ENCODE peak calls at places on chromosomes 3 and 15, in four cellular contexts. S, V, A and L are unnamed samples.

GRCh38 chr3:65778966-65779365 is 259.8 kb downstream of the MAGI1 start:
- DNase-seq in S (no peak), V (no peak), A (no peak), L (no peak)

GRCh38 chr3:33942483-33943150 is 144.2 kb downstream of the PDCD6IP start:
- DNase-seq in S (no peak), V (no peak), A (no peak), L (no peak)

GRCh38 chr3:51712963-51713362 is 6.1 kb downstream of the GRM2 start:
- DNase-seq in S (no peak), V (no peak), A (no peak), L (no peak)

GRCh38 chr15:29681486-29681845 is 140.8 kb downstream of the TJP1 start:
- DNase-seq in S (no peak), V (no peak), A (no peak), L (no peak)

GRCh38 chr15:31228980-31229826 is 97.4 kb upstream of the KLF13 start:
- DNase-seq in S (peak), V (peak), A (no peak), L (no peak)

GRCh38 chr15:100601158-100601557 is 826 bp downstream of the LINS1 start:
- DNase-seq in S (no peak), V (no peak), A (no peak), L (no peak)

GRCh38 chr3:149832086-149832485 is 19.1 kb downstream of the RNF13 start:
- DNase-seq in S (no peak), V (no peak), A (no peak), L (no peak)

GRCh38 chr3:67296039-67296892 is 298.2 kb downstream of the KBTBD8 start:
- DNase-seq in S (no peak), V (peak), A (peak), L (no peak)

GRCh38 chr15:83285979-83286553 is 1.6 kb upstream of the BNC1 start:
- DNase-seq in S (no peak), V (no peak), A (no peak), L (no peak)

GRCh38 chr3:147797095-147797494 is 387.9 kb downstream of the ZIC1 start:
- DNase-seq in S (no peak), V (no peak), A (no peak), L (no peak)

GRCh38 chr15:71752604-71753289 is 57.6 kb upstream of the NR2E3 start:
- DNase-seq in S (no peak), V (peak), A (no peak), L (peak)

GRCh38 chr3:27357665-27358258 is 11.4 kb downstream of the NEK10 start:
- DNase-seq in S (no peak), V (peak), A (peak), L (peak)

GRCh38 chr3:129003578-129004112 is 2.5 kb downstream of the EFCC1 start:
- DNase-seq in S (no peak), V (peak), A (no peak), L (peak)

GRCh38 chr15:36756707-36757106 is 177.3 kb downstream of the CDIN1 start:
- DNase-seq in S (no peak), V (no peak), A (no peak), L (no peak)

GRCh38 chr15:80785335-80785734 is 6.2 kb downstream of the CEMIP start:
- DNase-seq in S (no peak), V (no peak), A (no peak), L (no peak)

GRCh38 chr3:9180764-9181117 is 68.7 kb downstream of the SRGAP3 start:
- DNase-seq in S (no peak), V (no peak), A (no peak), L (no peak)

GRCh38 chr3:15287565-15288330 is 44.6 kb downstream of the SH3BP5 start:
- DNase-seq in S (no peak), V (no peak), A (no peak), L (no peak)

DNA sequence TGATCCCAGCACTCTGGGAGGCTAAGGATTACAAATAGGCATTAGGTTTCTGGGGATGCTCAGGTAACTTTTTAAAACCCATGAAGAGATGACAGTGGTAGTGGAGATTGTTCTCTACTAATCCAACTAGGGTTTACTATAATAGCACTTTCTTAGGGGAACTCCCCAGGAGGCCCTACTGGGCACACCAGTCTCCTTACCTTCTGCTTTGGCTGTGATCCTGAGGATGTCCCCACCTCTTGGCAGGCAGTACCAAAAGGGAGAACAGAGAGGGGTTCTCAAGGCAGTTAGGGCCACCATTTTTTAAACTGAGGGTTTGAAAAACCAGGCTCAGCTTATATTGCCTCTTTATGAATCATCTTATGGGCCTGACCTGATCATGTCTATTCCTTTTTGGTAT is 15.0 kb upstream of the FBXL22 start:
- DNase-seq in S (no peak), V (no peak), A (no peak), L (no peak)
- TF ChIP-seq TCF12 in S (no peak), V (no peak), A (no peak), L (no peak)

DNA sequence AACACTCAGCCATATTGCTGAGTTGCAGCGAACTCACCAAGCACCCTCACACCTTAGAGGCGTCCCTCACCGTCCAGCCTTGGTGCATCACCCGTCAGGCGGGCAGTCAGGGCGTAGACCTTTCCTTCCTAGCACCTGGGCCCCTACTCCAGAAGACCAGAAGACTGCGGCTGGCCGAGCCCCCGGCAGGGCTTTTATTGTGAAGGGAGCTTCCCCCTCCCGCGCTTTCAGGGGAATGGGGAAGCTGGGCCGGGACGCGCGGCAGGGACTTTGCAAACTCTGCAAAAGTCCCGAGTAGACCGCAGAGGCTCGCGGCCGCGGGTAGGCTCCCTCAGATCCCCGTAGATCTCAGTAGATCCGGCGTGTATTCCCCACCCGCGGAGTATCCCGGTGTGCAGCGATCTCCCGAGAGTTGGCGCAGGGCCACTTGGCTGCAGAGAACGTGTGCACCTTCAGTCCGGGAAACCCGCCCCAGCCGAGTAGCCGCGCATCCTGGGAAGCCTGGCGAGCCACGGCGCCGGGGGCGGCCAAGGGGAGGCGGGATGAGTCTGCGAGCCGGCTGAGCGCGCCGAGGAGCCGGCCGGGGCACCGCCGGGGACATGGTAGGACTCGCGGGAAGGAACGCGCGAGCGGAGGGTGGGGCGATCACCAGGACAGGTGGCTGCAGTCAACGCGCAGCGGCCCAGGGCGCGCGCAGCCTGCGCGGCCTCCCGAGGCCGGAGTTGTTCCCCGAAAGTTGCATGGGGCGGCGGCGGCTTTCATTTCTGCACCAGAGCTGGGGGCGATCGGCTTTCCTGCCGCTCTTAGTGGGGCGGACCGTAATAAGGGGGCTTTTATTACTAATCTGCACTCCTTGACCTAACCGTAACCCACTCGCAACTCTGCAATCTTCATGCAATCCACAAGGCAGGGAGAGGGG is at the start of gene GASK1A:
- DNase-seq in S (no peak), V (no peak), A (no peak), L (peak)
- TF ChIP-seq TCF12 in S (no peak), V (no peak), A (no peak), L (no peak)

DNA sequence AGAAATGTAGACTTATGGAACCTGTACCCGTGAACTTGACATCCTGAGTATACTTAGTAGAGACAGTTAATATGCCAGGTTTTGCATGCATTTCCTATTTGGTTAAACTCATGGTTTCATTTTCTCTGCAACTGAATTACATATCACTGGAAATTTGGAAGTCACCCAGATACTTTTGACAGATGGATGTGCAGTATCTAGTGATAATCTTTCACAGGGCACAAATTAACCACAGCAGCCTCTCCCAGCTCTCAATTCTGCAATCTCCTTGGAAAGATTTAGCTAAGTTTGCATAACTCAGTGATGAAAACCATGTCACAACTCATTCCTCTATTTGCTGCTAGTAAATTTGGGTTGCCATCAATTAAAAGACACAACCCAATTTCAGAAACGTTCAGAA is 162.3 kb upstream of the TPM1 start:
- DNase-seq in S (no peak), V (no peak), A (no peak), L (peak)
- TF ChIP-seq TCF12 in S (no peak), V (no peak), A (no peak), L (peak)

GRCh38 chr3:112604536-112604935 is 36.4 kb downstream of the CCDC80 start:
- DNase-seq in S (no peak), V (no peak), A (no peak), L (peak)

GRCh38 chr3:112605285-112605684 is 35.7 kb downstream of the CCDC80 start:
- DNase-seq in S (no peak), V (no peak), A (no peak), L (peak)

GRCh38 chr3:112611813-112612515 is 29.0 kb downstream of the CCDC80 start:
- DNase-seq in S (no peak), V (no peak), A (no peak), L (no peak)

GRCh38 chr3:112610121-112610520 is 30.8 kb downstream of the CCDC80 start:
- DNase-seq in S (no peak), V (no peak), A (no peak), L (no peak)
- TF ChIP-seq TCF12 in S (no peak), V (no peak), A (no peak), L (no peak)

GRCh38 chr3:173709026-173709425 is 311.5 kb downstream of the NLGN1 start:
- DNase-seq in S (no peak), V (no peak), A (no peak), L (no peak)

GRCh38 chr3:173708191-173708590 is 310.6 kb downstream of the NLGN1 start:
- DNase-seq in S (no peak), V (no peak), A (no peak), L (no peak)

GRCh38 chr3:173711619-173712018 is 314.1 kb downstream of the NLGN1 start:
- DNase-seq in S (no peak), V (no peak), A (no peak), L (no peak)

DNA sequence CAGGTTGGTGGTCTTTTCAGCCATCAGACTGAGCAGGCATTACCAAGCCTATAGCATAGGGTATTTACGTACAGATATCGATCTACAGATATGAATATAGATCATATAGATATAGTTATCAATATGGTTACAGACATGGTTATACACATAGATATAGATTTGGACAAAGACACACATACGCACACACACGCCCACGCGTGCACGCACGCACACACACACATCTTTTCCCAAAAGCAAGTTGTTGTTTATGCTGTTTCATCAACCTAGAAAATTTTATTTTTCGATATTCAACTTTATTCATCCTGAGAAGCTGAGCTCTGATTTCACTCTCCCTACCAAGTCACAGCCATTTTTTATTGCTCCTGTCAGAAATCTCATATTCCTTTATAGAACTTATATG is 309.1 kb downstream of the NLGN1 start:
- DNase-seq in S (no peak), V (no peak), A (no peak), L (no peak)
- TF ChIP-seq TCF12 in S (no peak), V (no peak), A (no peak), L (no peak)

DNA sequence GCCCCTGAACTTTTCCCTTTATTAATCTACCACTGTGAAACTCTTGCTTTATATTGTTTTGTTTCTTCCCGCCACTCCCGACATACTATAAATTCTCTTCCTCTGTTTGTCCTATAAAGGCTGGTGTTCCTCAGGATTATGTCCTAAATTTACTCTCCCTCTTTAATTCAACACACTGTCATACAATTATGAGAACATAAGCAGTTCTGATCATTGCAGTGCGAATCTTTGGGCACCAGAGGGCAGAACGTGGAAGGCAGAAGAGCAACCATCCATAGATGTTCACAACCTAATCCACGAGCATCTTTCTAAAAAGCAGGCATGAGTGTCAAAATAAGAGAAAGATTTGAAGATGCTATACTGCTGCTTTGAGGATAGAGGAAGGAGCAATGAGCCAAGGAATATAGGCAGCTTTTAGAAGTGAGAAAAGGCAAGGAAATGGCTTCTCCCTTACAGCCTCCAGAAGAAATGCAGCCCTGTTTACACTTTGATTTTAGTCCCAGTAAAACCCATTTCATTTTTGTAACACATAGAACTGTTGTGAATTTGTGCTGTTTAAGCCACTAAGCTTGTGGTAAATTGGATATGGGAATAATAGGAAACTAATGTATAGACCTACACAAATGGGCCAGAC is 179.4 kb downstream of the GBE1 start:
- DNase-seq in S (peak), V (peak), A (peak), L (peak)
- TF ChIP-seq TCF12 in S (no peak), V (no peak), A (no peak), L (no peak)

GRCh38 chr15:44633603-44634002 is 29.9 kb downstream of the SPG11 start:
- DNase-seq in S (no peak), V (no peak), A (no peak), L (no peak)

DNA sequence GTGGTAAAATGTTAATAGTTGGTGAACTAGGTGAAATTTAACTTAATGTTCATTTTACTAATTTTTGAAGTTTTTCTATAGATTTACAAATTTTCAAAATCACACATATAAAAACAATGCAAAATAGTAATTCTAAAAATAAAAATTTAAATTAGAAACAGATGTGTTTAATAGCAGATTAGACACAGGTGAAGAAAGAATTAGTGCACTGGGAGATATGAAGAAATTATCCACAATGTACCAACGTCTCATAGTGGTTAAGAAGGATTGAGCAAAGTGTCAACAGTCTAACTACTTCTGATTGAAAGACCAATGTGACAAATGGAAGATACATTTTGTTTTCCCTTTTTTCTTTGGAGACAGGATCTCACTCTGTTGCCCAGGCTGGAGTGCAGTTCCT is 26.5 kb downstream of the SPG11 start:
- DNase-seq in S (no peak), V (no peak), A (no peak), L (peak)
- TF ChIP-seq TCF12 in S (no peak), V (no peak), A (no peak), L (no peak)